ENCODE peak calls at places on chromosomes 3 and 15, in five cellular contexts. G is ACHN, F is GM04504, D is GM10248, R is NCI-H748 treated with DMSO at 0.1 percent for 48 hours. B is an unnamed sample.

GRCh38 chr3:55923207-55923606 is 436.1 kb upstream of the WNT5A start:
- DNase-seq in G (no peak), F (no peak), D (no peak), R (no peak), B (no peak)

GRCh38 chr15:91936182-91936775 is 82.8 kb downstream of the SLCO3A1 start:
- DNase-seq in G (no peak), F (no peak), D (no peak), R (no peak), B (no peak)

GRCh38 chr3:18111702-18112311 is 313.3 kb downstream of the SATB1 start:
- DNase-seq in G (no peak), F (no peak), D (peak), R (peak), B (peak)

GRCh38 chr3:46985588-46985987 is 6.1 kb downstream of the NBEAL2 start:
- DNase-seq in G (no peak), F (no peak), D (no peak), R (no peak), B (no peak)

GRCh38 chr15:74620636-74621545 is 5.3 kb downstream of the CLK3 start:
- DNase-seq in G (peak), F (peak), D (peak), R (no peak), B (no peak)

GRCh38 chr3:143535994-143536784 is 312.1 kb downstream of the SLC9A9 start:
- DNase-seq in G (no peak), F (no peak), D (peak), R (no peak), B (no peak)

GRCh38 chr3:94784274-94784673 is 721.4 kb downstream of the NSUN3 start:
- DNase-seq in G (no peak), F (no peak), D (no peak), R (no peak), B (no peak)

GRCh38 chr3:25165306-25165705 is 262.8 kb upstream of the RARB start:
- DNase-seq in G (no peak), F (no peak), D (no peak), R (no peak), B (no peak)

GRCh38 chr3:140602781-140603180 is 75.1 kb upstream of the TRIM42 start:
- DNase-seq in G (peak), F (no peak), D (no peak), R (no peak), B (no peak)

GRCh38 chr15:79513916-79514315 is 81.8 kb downstream of the MINAR1 start:
- DNase-seq in G (no peak), F (no peak), D (no peak), R (no peak), B (no peak)

GRCh38 chr3:139466369-139466768 is 9.9 kb downstream of the RBP2 start:
- DNase-seq in G (no peak), F (no peak), D (no peak), R (no peak), B (no peak)

GRCh38 chr3:161104561-161105551 is at the start of gene B3GALNT1:
- DNase-seq in G (peak), F (peak), D (peak), R (peak), B (no peak)

GRCh38 chr3:69288161-69288895 is 97.6 kb downstream of the FRMD4B start:
- DNase-seq in G (no peak), F (no peak), D (peak), R (peak), B (no peak)

GRCh38 chr3:197132916-197133530 is 103.4 kb upstream of the MELTF start:
- DNase-seq in G (no peak), F (no peak), D (no peak), R (no peak), B (no peak)

GRCh38 chr3:50112462-50112861 is 23.7 kb downstream of the RBM5 start:
- DNase-seq in G (no peak), F (no peak), D (no peak), R (no peak), B (no peak)

GRCh38 chr3:195182470-195182795 is 88.5 kb downstream of the XXYLT1 start:
- DNase-seq in G (no peak), F (peak), D (no peak), R (no peak), B (peak)

GRCh38 chr3:63413523-63413922 is 135.4 kb downstream of the SYNPR start:
- DNase-seq in G (no peak), F (no peak), D (no peak), R (no peak), B (no peak)

GRCh38 chr3:42213417-42213816 is 52.6 kb downstream of the CCK start:
- DNase-seq in G (no peak), F (no peak), D (no peak), R (no peak), B (no peak)

GRCh38 chr3:116444099-116444700 is 1.1 kb downstream of the LSAMP start:
- DNase-seq in G (no peak), F (no peak), D (no peak), R (no peak), B (no peak)

GRCh38 chr3:71369733-71370391 is 213.7 kb downstream of the FOXP1 start:
- DNase-seq in G (no peak), F (peak), D (no peak), R (no peak), B (peak)

GRCh38 chr15:57611938-57612337 is 20.2 kb downstream of the MYZAP start:
- DNase-seq in G (peak), F (peak), D (no peak), R (no peak), B (no peak)

GRCh38 chr3:16122661-16123060 is 51.8 kb upstream of the GALNT15 start:
- DNase-seq in G (no peak), F (no peak), D (no peak), R (no peak), B (no peak)

GRCh38 chr15:51547656-51548055 is 74.9 kb downstream of the DMXL2 start:
- DNase-seq in G (no peak), F (no peak), D (no peak), R (no peak), B (no peak)

GRCh38 chr15:24823473-24823872 is 131.3 kb upstream of the SNRPN start:
- DNase-seq in G (no peak), F (no peak), D (no peak), R (no peak), B (no peak)

GRCh38 chr15:71337197-71337845 is 222.1 kb downstream of the THSD4 start:
- DNase-seq in G (no peak), F (no peak), D (no peak), R (no peak), B (no peak)

GRCh38 chr3:23894166-23895061 is 22.4 kb downstream of the NKIRAS1 start:
- DNase-seq in G (no peak), F (no peak), D (no peak), R (no peak), B (no peak)

GRCh38 chr15:73697033-73697467 is 12.9 kb downstream of the CD276 start:
- DNase-seq in G (peak), F (peak), D (peak), R (no peak), B (peak)

B was measured in AG09319.